ENCODE peak calls at places on chromosomes 12 and 14, in nine cellular contexts. Q is upper lobe of left lung, X is IMR-90, Y is body of pancreas, I is adrenal gland, R is prostate gland, Z is H1, U is stomach, N is Peyer's patch. H is an unnamed sample.

GRCh38 chr12:90940872-90941499 is 14.0 kb downstream of the CCER1 start:
- DNase-seq in Q (no peak), X (peak; percentile 76), Y (no peak), I (no peak), R (no peak), Z (no peak), U (no peak), N (no peak), H (no peak)

GRCh38 chr12:47851303-47851952 is 31.7 kb upstream of the HDAC7 start:
- DNase-seq in Q (no peak), X (no peak), Y (no peak), I (no peak), R (no peak), Z (no peak), U (no peak), N (no peak), H (no peak)

GRCh38 chr12:75900781-75901254 is 130.8 kb downstream of the PHLDA1 start:
- DNase-seq in Q (no peak), X (no peak), Y (no peak), I (no peak), R (no peak), Z (no peak), U (no peak), N (no peak), H (no peak)

GRCh38 chr12:30926243-30927209 is at the start of gene TSPAN11:
- DNase-seq in Q (peak; percentile 88), X (peak; percentile 26), Y (no peak), I (no peak), R (no peak), Z (peak; percentile 27), U (no peak), N (no peak), H (peak; percentile 76)

GRCh38 chr12:20950248-20950647 is 139.7 kb downstream of the SLCO1B3 start:
- DNase-seq in Q (no peak), X (no peak), Y (no peak), I (no peak), R (no peak), Z (no peak), U (no peak), N (no peak), H (no peak)

GRCh38 chr14:29926701-29927595 is 699 bp downstream of the PRKD1 start:
- DNase-seq in Q (peak; percentile 92), X (peak; percentile 43), Y (peak; percentile 69), I (peak; percentile 68), R (peak; percentile 54), Z (no peak), U (peak; percentile 67), N (peak; percentile 53), H (no peak)

GRCh38 chr14:55077691-55078151 is 26.3 kb downstream of the MAPK1IP1L start:
- DNase-seq in Q (no peak), X (peak; percentile 32), Y (peak; percentile 40), I (no peak), R (no peak), Z (no peak), U (peak; percentile 79), N (peak; percentile 68), H (no peak)

GRCh38 chr12:19227880-19228210 is 98.3 kb downstream of the PLEKHA5 start:
- DNase-seq in Q (no peak), X (no peak), Y (no peak), I (no peak), R (no peak), Z (no peak), U (no peak), N (no peak), H (no peak)

GRCh38 chr12:56298828-56299227 is 1.3 kb downstream of the CS start:
- DNase-seq in Q (no peak), X (no peak), Y (no peak), I (no peak), R (no peak), Z (no peak), U (no peak), N (no peak), H (no peak)

GRCh38 chr12:56300644-56301464 is 724 bp upstream of the CS start:
- DNase-seq in Q (no peak), X (no peak), Y (no peak), I (no peak), R (no peak), Z (no peak), U (no peak), N (no peak), H (no peak)

GRCh38 chr12:56299308-56299852 is 750 bp downstream of the CS start:
- DNase-seq in Q (no peak), X (peak; percentile 17), Y (no peak), I (no peak), R (peak; percentile 7), Z (no peak), U (no peak), N (peak; percentile 56), H (no peak)

GRCh38 chr12:56297400-56297799 is 2.7 kb downstream of the CS start:
- DNase-seq in Q (no peak), X (no peak), Y (no peak), I (no peak), R (no peak), Z (no peak), U (no peak), N (no peak), H (no peak)

GRCh38 chr12:56299853-56300643 is at the start of gene CS:
- DNase-seq in Q (peak; percentile 99), X (peak; percentile 95), Y (peak; percentile 99), I (peak; percentile 99), R (peak; percentile 99), Z (peak; percentile 92), U (peak; percentile 100), N (peak; percentile 100), H (peak; percentile 100)
- TF ChIP-seq POLR2A in Q (peak; percentile 67), X (peak; percentile 47), Y (peak; percentile 77), I (peak; percentile 82), R (peak; percentile 62), Z (peak; percentile 4), U (peak; percentile 7), N (peak; percentile 89), H (no peak)

GRCh38 chr12:62859203-62859799 is 75.6 kb downstream of the PPM1H start:
- DNase-seq in Q (no peak), X (no peak), Y (no peak), I (no peak), R (no peak), Z (no peak), U (no peak), N (no peak), H (no peak)

GRCh38 chr12:62862259-62862881 is 72.6 kb downstream of the PPM1H start:
- DNase-seq in Q (no peak), X (peak; percentile 57), Y (no peak), I (no peak), R (no peak), Z (no peak), U (no peak), N (no peak), H (no peak)

GRCh38 chr12:62860501-62861156 is 74.3 kb downstream of the PPM1H start:
- DNase-seq in Q (no peak), X (peak; percentile 43), Y (no peak), I (peak; percentile 23), R (no peak), Z (no peak), U (no peak), N (no peak), H (no peak)

GRCh38 chr12:62861586-62861985 is 73.4 kb downstream of the PPM1H start:
- DNase-seq in Q (no peak), X (no peak), Y (no peak), I (no peak), R (no peak), Z (no peak), U (no peak), N (no peak), H (no peak)

DNA sequence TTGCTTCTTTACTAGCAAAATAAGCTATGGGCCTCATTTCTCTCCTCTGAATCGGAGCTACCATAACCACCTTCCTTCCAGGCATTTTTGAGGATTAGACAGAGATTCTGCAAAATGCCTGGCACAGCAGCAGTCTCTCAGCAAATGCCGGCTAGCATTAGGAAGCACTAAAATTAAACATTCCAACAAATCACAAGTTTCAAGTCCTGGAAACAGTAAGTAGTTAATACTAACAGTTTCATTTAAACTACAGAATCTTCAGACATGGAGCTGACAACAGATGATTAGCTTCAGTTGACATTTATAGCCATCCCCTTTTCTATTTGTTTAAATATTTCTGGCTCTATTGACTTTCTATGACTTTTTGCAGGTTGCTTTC is 73.8 kb downstream of the PPM1H start:
- DNase-seq in Q (no peak), X (no peak), Y (no peak), I (no peak), R (no peak), Z (no peak), U (no peak), N (no peak), H (no peak)
- H3K4me3 ChIP-seq in Q (no peak overlapping the region), X (no peak overlapping the region), Y (no peak overlapping the region), I (no peak overlapping the region), R (no peak overlapping the region), Z (no peak overlapping the region), U (no peak overlapping the region), N (no peak overlapping the region), H (no peak overlapping the region)

GRCh38 chr12:112230136-112230535 is 104.8 kb downstream of the TRAFD1 start:
- DNase-seq in Q (no peak), X (no peak), Y (no peak), I (no peak), R (no peak), Z (no peak), U (no peak), N (no peak), H (no peak)

DNA sequence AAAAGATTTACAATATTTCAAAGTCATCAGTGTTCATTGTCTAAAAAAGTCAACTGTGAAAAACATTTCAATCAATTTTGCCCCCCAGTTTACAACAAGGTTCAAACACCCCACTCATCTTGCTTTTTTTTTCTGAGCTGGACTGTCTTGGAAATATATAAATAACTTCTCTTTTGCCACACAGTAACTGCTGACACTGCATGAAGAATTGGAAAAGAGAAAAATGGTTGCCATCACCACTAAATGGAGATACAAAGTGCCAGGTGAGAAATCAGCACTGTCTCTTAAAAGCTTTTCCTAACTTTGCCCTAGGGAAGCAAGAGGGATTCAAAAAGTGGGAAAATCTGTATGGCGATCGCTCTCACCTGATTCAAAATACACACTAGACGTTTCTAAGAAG is 101.4 kb downstream of the TRAFD1 start:
- DNase-seq in Q (no peak), X (no peak), Y (no peak), I (no peak), R (no peak), Z (no peak), U (no peak), N (no peak), H (no peak)
- H3K36me3 ChIP-seq in Q (peaks cover 54% of the 10 kb centered on the region), X (peaks cover 34% of the 10 kb centered on the region), Y (peaks cover 34% of the 10 kb centered on the region), I (peaks cover 73% of the 10 kb centered on the region), R (peaks cover 5% of the 10 kb centered on the region), Z (peaks cover 16% of the 10 kb centered on the region), U (peaks cover 33% of the 10 kb centered on the region), N (no peaks in the 10 kb centered on the region), H (peaks cover 88% of the 10 kb centered on the region)

DNA sequence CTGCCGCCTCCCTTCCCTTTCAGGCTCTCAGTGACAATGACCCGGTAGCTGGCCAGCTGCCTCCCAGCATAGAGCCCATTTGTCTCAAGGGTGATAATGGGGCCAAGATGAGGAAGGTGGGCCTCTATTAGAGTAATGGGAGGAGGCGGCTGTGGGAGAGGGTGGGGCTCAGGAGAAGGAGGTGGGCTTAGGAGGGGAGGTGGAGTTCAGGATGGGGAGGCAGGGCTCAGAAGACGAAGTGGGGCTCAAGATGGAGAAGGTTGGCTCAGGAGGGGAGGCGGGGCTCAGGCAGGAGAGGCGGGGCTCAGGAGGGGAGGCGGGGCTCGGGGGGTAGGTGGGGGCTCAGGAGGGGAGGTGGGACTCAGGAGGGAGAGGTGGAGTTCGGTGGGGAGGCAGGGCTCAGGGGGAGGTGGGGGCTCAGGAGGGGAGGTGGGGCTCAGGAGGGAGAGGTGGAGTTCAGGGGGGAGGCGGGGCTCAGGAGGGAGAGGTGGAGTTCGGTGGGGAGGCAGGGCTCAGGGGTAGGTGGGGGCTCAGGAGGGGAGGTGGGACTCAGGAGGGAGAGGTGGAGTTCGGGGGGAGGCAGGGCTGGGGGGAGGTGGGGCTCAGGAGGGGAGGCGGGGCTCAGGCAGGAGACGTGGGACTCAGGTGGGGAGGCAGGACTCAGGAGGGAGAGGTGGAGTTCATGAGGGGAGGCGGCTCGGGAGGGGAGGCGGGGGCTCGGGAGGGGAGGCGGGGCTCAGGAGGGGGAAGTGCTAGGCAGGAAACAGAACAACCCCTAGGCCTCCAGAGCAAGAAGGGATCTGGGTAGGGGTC is 36.8 kb downstream of the IQSEC3 start:
- DNase-seq in Q (no peak), X (no peak), Y (no peak), I (no peak), R (no peak), Z (peak; percentile 61), U (no peak), N (no peak), H (no peak)
- TF ChIP-seq POLR2A in Q (no peak), X (no peak), Y (no peak), I (no peak), R (no peak), Z (no peak), U (no peak), N (no peak), H (no peak)

H was measured in suprapubic skin.